ENCODE peak calls at places on chromosomes 2 and 18, in six cellular contexts. N is psoas muscle, C is upper lobe of right lung, J is A549, E is K562, S is left ventricle myocardium inferior. O is an unnamed sample.
A peak's percentile ranks its signal among the peaks of the same experiment; 100 is the strongest.

GRCh38 chr2:66301073-66301766 is 133.7 kb upstream of the MEIS1 start:
- DNase-seq in S (peak; percentile 66), J (no peak), C (no peak), N (peak; percentile 68), E (no peak), O (peak; percentile 36)

GRCh38 chr2:180017764-180018163 is 10.7 kb upstream of the CWC22 start:
- DNase-seq in J (no peak), S (no peak), C (no peak), E (no peak), N (peak; percentile 49), O (no peak)

GRCh38 chr18:43077510-43078290 is 37.8 kb downstream of the RIT2 start:
- DNase-seq in N (no peak), J (no peak), S (no peak), C (no peak), E (no peak), O (no peak)

GRCh38 chr2:19893520-19894134 is 8.2 kb downstream of the TTC32 start:
- DNase-seq in J (no peak), C (no peak), E (no peak), N (no peak), S (no peak), O (no peak)

GRCh38 chr2:240467659-240468299 is 32.3 kb downstream of the GPC1 start:
- DNase-seq in C (no peak), E (no peak), N (peak; percentile 48), J (no peak), S (no peak), O (peak; percentile 1)

GRCh38 chr2:180890781-180891180 is 89.6 kb upstream of the UBE2E3 start:
- DNase-seq in N (no peak), S (no peak), E (no peak), C (no peak), J (no peak), O (no peak)

GRCh38 chr2:229417906-229418305 is 146.8 kb upstream of the PID1 start:
- DNase-seq in N (no peak), J (no peak), S (no peak), E (no peak), C (no peak), O (no peak)

GRCh38 chr18:45386256-45386655 is 229.0 kb upstream of the SLC14A2 start:
- DNase-seq in E (peak; percentile 31), N (peak; percentile 65), C (no peak), J (peak; percentile 28), S (no peak), O (no peak)

GRCh38 chr2:203711399-203711798 is 5.0 kb downstream of the CD28 start:
- DNase-seq in S (no peak), C (no peak), E (no peak), J (no peak), N (no peak), O (no peak)

GRCh38 chr2:172328103-172328835 is 99.1 kb upstream of the ITGA6 start:
- DNase-seq in E (no peak), C (no peak), S (no peak), N (no peak), J (no peak), O (no peak)

GRCh38 chr18:45801396-45802004 is 24.0 kb upstream of the SIGLEC15 start:
- DNase-seq in J (no peak), N (no peak), E (no peak), S (no peak), C (no peak), O (no peak)

GRCh38 chr2:32484907-32485306 is 128.1 kb downstream of the BIRC6 start:
- DNase-seq in J (peak; percentile 83), C (no peak), S (no peak), N (no peak), E (peak; percentile 29), O (no peak)

GRCh38 chr18:9792565-9793226 is 84.6 kb downstream of the RAB31 start:
- DNase-seq in C (no peak), N (no peak), E (peak; percentile 72), S (no peak), J (peak; percentile 27), O (no peak)

GRCh38 chr2:68946117-68946516 is 6.6 kb downstream of the GKN2 start:
- DNase-seq in N (no peak), E (no peak), S (no peak), C (no peak), J (no peak), O (no peak)

GRCh38 chr2:217307023-217307422 is 447.2 kb upstream of the TNP1 start:
- DNase-seq in C (no peak), N (no peak), J (no peak), E (no peak), S (peak; percentile 13), O (no peak)

GRCh38 chr2:206585335-206585734 is 57.0 kb upstream of the FAM237A start:
- DNase-seq in J (no peak), C (no peak), E (no peak), N (no peak), S (no peak), O (no peak)

GRCh38 chr2:115364078-115364477 is 921.6 kb downstream of the DPP10 start:
- DNase-seq in E (no peak), C (no peak), J (no peak), S (no peak), N (no peak), O (no peak)

GRCh38 chr18:79515944-79516351 is 120.2 kb downstream of the NFATC1 start:
- DNase-seq in J (no peak), E (peak; percentile 41), N (no peak), C (peak; percentile 55), S (no peak), O (no peak)

GRCh38 chr2:239903210-239903609 is 121.9 kb downstream of the NDUFA10 start:
- DNase-seq in E (no peak), J (no peak), N (no peak), S (no peak), C (no peak), O (no peak)

GRCh38 chr2:231691251-231691772 is 17.0 kb upstream of the PTMA start:
- DNase-seq in C (no peak), E (no peak), J (no peak), N (no peak), S (no peak), O (no peak)

GRCh38 chr2:180571559-180571958 is 408.8 kb upstream of the UBE2E3 start:
- DNase-seq in S (no peak), E (no peak), C (no peak), J (no peak), N (no peak), O (no peak)

GRCh38 chr2:120520929-120521912 is 175.3 kb downstream of the INHBB start:
- DNase-seq in N (peak; percentile 79), C (no peak), J (peak; percentile 64), S (no peak), E (peak; percentile 53), O (no peak)

GRCh38 chr18:24080861-24081260 is 58.0 kb upstream of the CABYR start:
- DNase-seq in S (no peak), J (no peak), E (no peak), N (no peak), C (no peak), O (no peak)

GRCh38 chr2:101751875-101752619 is 54.5 kb downstream of the MAP4K4 start:
- DNase-seq in E (peak; percentile 35), N (no peak), S (no peak), J (no peak), C (no peak), O (no peak)

GRCh38 chr2:101752708-101753107 is 55.2 kb downstream of the MAP4K4 start:
- DNase-seq in N (no peak), J (no peak), S (no peak), E (no peak), C (no peak), O (peak; percentile 15)

GRCh38 chr2:101753207-101753616 is 55.7 kb downstream of the MAP4K4 start:
- DNase-seq in C (no peak), J (no peak), S (no peak), N (no peak), E (no peak), O (no peak)

GRCh38 chr2:101754613-101755012 is 57.1 kb downstream of the MAP4K4 start:
- DNase-seq in S (no peak), E (no peak), C (no peak), J (peak; percentile 35), N (no peak), O (no peak)

DNA sequence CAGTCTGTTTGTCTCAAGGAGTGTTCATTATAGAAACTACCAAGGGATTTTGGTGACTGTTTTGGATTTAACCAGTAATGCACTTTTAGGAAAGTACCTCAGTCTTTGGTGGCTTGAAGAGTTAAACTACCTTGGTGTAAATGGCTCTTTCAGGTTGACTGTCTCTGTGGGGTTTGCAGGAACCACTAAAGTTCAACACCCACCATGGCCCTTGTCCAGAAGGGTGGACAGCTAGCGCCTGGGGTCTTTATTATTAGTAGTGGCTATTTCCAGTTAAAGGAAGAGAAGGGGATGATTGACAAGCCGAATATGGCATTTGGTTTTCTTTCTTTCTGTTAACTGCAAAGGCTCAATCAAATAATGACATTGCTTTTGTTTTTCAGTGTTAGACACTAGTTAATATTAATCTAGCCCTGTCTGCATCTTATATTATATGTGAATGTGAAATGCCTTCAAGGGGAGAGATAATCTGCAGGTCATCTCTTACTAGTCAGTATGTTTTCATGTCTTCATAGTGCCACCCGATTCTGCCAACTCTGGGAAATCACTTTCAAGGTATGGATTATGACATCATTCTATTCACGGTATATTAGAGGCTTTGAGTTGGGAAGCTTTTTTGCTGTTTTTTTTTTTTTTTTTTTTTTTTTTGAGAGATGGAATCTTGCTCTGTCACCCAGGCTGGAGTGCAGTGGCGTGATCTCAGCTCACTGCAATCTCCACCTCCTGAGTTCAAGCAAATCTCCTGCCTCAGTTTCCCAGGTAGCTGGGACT is 56.4 kb downstream of the MAP4K4 start:
- DNase-seq in J (no peak), C (no peak), N (no peak), E (no peak), S (no peak), O (no peak)
- H3K27ac ChIP-seq in J (peak overlapping the region; percentile 58), C (no peak overlapping the region), N (no peak overlapping the region), E (no peak overlapping the region), S (peak overlapping the region; percentile 49), O (peak overlapping the region; percentile 48)

GRCh38 chr2:7881456-7881855 is 800.4 kb upstream of the ID2 start:
- DNase-seq in J (no peak), C (no peak), E (no peak), N (no peak), S (no peak), O (no peak)
- TF ChIP-seq CTCF in J (no peak), C (no peak), E (no peak), N (no peak), S (no peak), O (no peak)

GRCh38 chr18:77127769-77128671 is 4.6 kb downstream of the MBP start:
- DNase-seq in S (no peak), N (peak; percentile 66), E (no peak), J (peak; percentile 92), C (no peak), O (no peak)
- H3K4me3 ChIP-seq in S (no peak overlapping the region), N (peak overlapping the region; percentile 49), E (no peak overlapping the region), J (peak overlapping the region; percentile 3), C (no peak overlapping the region), O (peak overlapping the region; percentile 49)

DNA sequence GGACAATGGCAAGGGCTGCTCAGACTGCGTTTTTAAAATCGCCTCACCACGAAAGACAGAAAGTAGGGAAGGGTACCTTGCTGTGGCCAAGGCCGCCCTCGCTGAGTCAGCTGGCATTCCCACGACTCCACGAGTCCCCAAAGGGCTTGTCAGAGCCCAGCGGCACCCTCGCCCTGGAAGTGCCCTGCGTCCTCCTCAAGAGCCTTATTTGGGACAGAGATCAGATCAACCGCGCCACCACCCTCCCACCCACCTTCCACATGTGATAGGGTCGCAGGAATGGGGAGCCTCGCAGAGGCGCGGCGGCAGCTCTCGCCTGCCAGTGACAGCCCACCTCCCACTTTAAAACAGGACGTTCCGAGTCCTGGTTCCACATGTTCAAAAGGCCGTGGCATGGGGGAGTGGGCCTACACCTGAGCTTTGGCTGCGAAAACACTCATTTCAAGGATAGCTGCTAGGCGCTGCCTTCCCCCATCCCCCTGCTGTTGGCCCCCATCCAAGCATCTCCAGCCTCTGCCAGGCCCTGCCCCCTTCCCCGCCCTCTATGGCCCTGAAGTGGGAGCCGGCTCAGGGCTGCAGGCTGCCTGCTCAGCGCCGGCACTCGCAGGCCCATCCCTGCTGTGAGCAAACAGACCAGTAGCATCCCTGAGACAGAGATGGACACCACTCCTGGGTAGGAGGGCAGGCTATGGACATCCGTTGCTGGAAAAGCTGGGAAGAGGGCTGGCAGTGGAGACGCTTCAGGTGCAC is 38.1 kb upstream of the ARHGEF4 start:
- DNase-seq in J (no peak), N (no peak), C (no peak), E (no peak), S (peak; percentile 36), O (no peak)
- H3K27ac ChIP-seq in J (peak overlapping the region; percentile 95), N (peak overlapping the region; percentile 84), C (peak overlapping the region; percentile 82), E (no peak overlapping the region), S (peak overlapping the region; percentile 92), O (peak overlapping the region; percentile 91)